ENCODE peak calls at places on chromosomes 5 and 9, in four cellular contexts. One of them, this sample, is unnamed.

GRCh38 chr9:72041775-72042194 is 18.6 kb downstream of the C9orf57 start:
- DNase-seq in OCI-LY7: no peak
- DNase-seq in naive thymus-derived CD4-positive, alpha-beta T cell: no peak
- DNase-seq in endodermal cell: no peak
- DNase-seq in this sample: no peak

GRCh38 chr5:107805166-107805565 is 134.4 kb upstream of the EFNA5 start:
- DNase-seq in OCI-LY7: no peak
- DNase-seq in naive thymus-derived CD4-positive, alpha-beta T cell: no peak
- DNase-seq in endodermal cell: no peak
- DNase-seq in this sample: peak

GRCh38 chr5:59779453-59779852 is 114.1 kb downstream of the PDE4D start:
- DNase-seq in OCI-LY7: no peak
- DNase-seq in naive thymus-derived CD4-positive, alpha-beta T cell: no peak
- DNase-seq in endodermal cell: no peak
- DNase-seq in this sample: no peak

GRCh38 chr5:6328173-6328572 is 50.2 kb downstream of the MED10 start:
- DNase-seq in OCI-LY7: peak
- DNase-seq in naive thymus-derived CD4-positive, alpha-beta T cell: no peak
- DNase-seq in endodermal cell: peak
- DNase-seq in this sample: peak

GRCh38 chr9:70421272-70422180 is 7.1 kb upstream of the KLF9 start:
- DNase-seq in OCI-LY7: no peak
- DNase-seq in naive thymus-derived CD4-positive, alpha-beta T cell: peak
- DNase-seq in endodermal cell: no peak
- DNase-seq in this sample: peak

GRCh38 chr5:130335116-130335515 is 430.9 kb downstream of the CHSY3 start:
- DNase-seq in OCI-LY7: no peak
- DNase-seq in naive thymus-derived CD4-positive, alpha-beta T cell: no peak
- DNase-seq in endodermal cell: no peak
- DNase-seq in this sample: no peak

GRCh38 chr5:178667685-178668084 is 40.8 kb upstream of the CLK4 start:
- DNase-seq in OCI-LY7: no peak
- DNase-seq in naive thymus-derived CD4-positive, alpha-beta T cell: no peak
- DNase-seq in endodermal cell: peak
- DNase-seq in this sample: no peak

GRCh38 chr5:73674669-73675004 is 48.6 kb downstream of the ARHGEF28 start:
- DNase-seq in OCI-LY7: no peak
- DNase-seq in naive thymus-derived CD4-positive, alpha-beta T cell: no peak
- DNase-seq in endodermal cell: no peak
- DNase-seq in this sample: peak

GRCh38 chr5:138603521-138603920 is 28.3 kb upstream of the HSPA9 start:
- DNase-seq in OCI-LY7: no peak
- DNase-seq in naive thymus-derived CD4-positive, alpha-beta T cell: no peak
- DNase-seq in endodermal cell: no peak
- DNase-seq in this sample: no peak

GRCh38 chr9:3576358-3576757 is 50.6 kb upstream of the RFX3 start:
- DNase-seq in OCI-LY7: no peak
- DNase-seq in naive thymus-derived CD4-positive, alpha-beta T cell: no peak
- DNase-seq in endodermal cell: no peak
- DNase-seq in this sample: no peak

GRCh38 chr9:92403153-92403552 is 1.2 kb downstream of the OGN start:
- DNase-seq in OCI-LY7: no peak
- DNase-seq in naive thymus-derived CD4-positive, alpha-beta T cell: no peak
- DNase-seq in endodermal cell: no peak
- DNase-seq in this sample: no peak

GRCh38 chr5:39256472-39256871 is 37.1 kb upstream of the FYB1 start:
- DNase-seq in OCI-LY7: no peak
- DNase-seq in naive thymus-derived CD4-positive, alpha-beta T cell: no peak
- DNase-seq in endodermal cell: no peak
- DNase-seq in this sample: no peak

GRCh38 chr5:151105561-151105960 is 24.7 kb upstream of the TNIP1 start:
- DNase-seq in OCI-LY7: no peak
- DNase-seq in naive thymus-derived CD4-positive, alpha-beta T cell: no peak
- DNase-seq in endodermal cell: no peak
- DNase-seq in this sample: no peak

GRCh38 chr9:92714016-92714415 is 44.1 kb upstream of the IPPK start:
- DNase-seq in OCI-LY7: no peak
- DNase-seq in naive thymus-derived CD4-positive, alpha-beta T cell: no peak
- DNase-seq in endodermal cell: no peak
- DNase-seq in this sample: no peak

GRCh38 chr9:99059074-99059894 is 45.6 kb upstream of the TGFBR1 start:
- DNase-seq in OCI-LY7: peak
- DNase-seq in naive thymus-derived CD4-positive, alpha-beta T cell: peak
- DNase-seq in endodermal cell: no peak
- DNase-seq in this sample: no peak

GRCh38 chr5:7622498-7622897 is 226.6 kb downstream of the ADCY2 start:
- DNase-seq in OCI-LY7: no peak
- DNase-seq in naive thymus-derived CD4-positive, alpha-beta T cell: no peak
- DNase-seq in endodermal cell: no peak
- DNase-seq in this sample: no peak

GRCh38 chr5:66213533-66213932 is 69.4 kb downstream of the SREK1 start:
- DNase-seq in OCI-LY7: no peak
- DNase-seq in naive thymus-derived CD4-positive, alpha-beta T cell: no peak
- DNase-seq in endodermal cell: no peak
- DNase-seq in this sample: no peak

GRCh38 chr9:7439355-7439978 is 360.1 kb downstream of the DMAC1 start:
- DNase-seq in OCI-LY7: no peak
- DNase-seq in naive thymus-derived CD4-positive, alpha-beta T cell: no peak
- DNase-seq in endodermal cell: no peak
- DNase-seq in this sample: no peak

GRCh38 chr5:129460951-129461815 is 1.1 kb downstream of the ADAMTS19 start:
- DNase-seq in OCI-LY7: no peak
- DNase-seq in naive thymus-derived CD4-positive, alpha-beta T cell: no peak
- DNase-seq in endodermal cell: peak
- DNase-seq in this sample: peak

GRCh38 chr5:77767301-77767700 is 8.8 kb downstream of the TBCA start:
- DNase-seq in OCI-LY7: no peak
- DNase-seq in naive thymus-derived CD4-positive, alpha-beta T cell: no peak
- DNase-seq in endodermal cell: no peak
- DNase-seq in this sample: no peak

GRCh38 chr5:38749861-38750260 is 96.0 kb upstream of the OSMR start:
- DNase-seq in OCI-LY7: no peak
- DNase-seq in naive thymus-derived CD4-positive, alpha-beta T cell: no peak
- DNase-seq in endodermal cell: no peak
- DNase-seq in this sample: no peak

GRCh38 chr9:4615251-4615650 is 46.8 kb upstream of the PLPP6 start:
- DNase-seq in OCI-LY7: no peak
- DNase-seq in naive thymus-derived CD4-positive, alpha-beta T cell: no peak
- DNase-seq in endodermal cell: no peak
- DNase-seq in this sample: no peak

GRCh38 chr5:107337281-107337680 is 333.5 kb downstream of the EFNA5 start:
- DNase-seq in OCI-LY7: no peak
- DNase-seq in naive thymus-derived CD4-positive, alpha-beta T cell: no peak
- DNase-seq in endodermal cell: no peak
- DNase-seq in this sample: no peak

GRCh38 chr5:14958196-14958595 is 86.6 kb upstream of the ANKH start:
- DNase-seq in OCI-LY7: no peak
- DNase-seq in naive thymus-derived CD4-positive, alpha-beta T cell: no peak
- DNase-seq in endodermal cell: no peak
- DNase-seq in this sample: no peak

GRCh38 chr9:134033516-134034214 is 8.4 kb downstream of the BRD3OS start:
- DNase-seq in OCI-LY7: no peak
- DNase-seq in naive thymus-derived CD4-positive, alpha-beta T cell: no peak
- DNase-seq in endodermal cell: no peak
- DNase-seq in this sample: no peak

GRCh38 chr5:13325765-13326164 is 618.7 kb downstream of the DNAH5 start:
- DNase-seq in OCI-LY7: no peak
- DNase-seq in naive thymus-derived CD4-positive, alpha-beta T cell: no peak
- DNase-seq in endodermal cell: no peak
- DNase-seq in this sample: peak

GRCh38 chr9:79623799-79624721 is 52.3 kb downstream of the TLE4 start:
- DNase-seq in OCI-LY7: peak
- DNase-seq in naive thymus-derived CD4-positive, alpha-beta T cell: no peak
- DNase-seq in endodermal cell: no peak
- DNase-seq in this sample: peak

GRCh38 chr5:127599321-127599720 is 49.6 kb upstream of the CTXN3 start:
- DNase-seq in OCI-LY7: no peak
- DNase-seq in naive thymus-derived CD4-positive, alpha-beta T cell: no peak
- DNase-seq in endodermal cell: peak
- DNase-seq in this sample: no peak

GRCh38 chr5:88829773-88830172 is 53.2 kb downstream of the MEF2C start:
- DNase-seq in OCI-LY7: peak
- DNase-seq in naive thymus-derived CD4-positive, alpha-beta T cell: no peak
- DNase-seq in endodermal cell: no peak
- DNase-seq in this sample: no peak

GRCh38 chr5:181204561-181205401 is at the start of gene TRIM7:
- DNase-seq in OCI-LY7: no peak
- DNase-seq in naive thymus-derived CD4-positive, alpha-beta T cell: no peak
- DNase-seq in endodermal cell: peak
- DNase-seq in this sample: no peak

GRCh38 chr5:181205402-181205734 is 372 bp upstream of the TRIM7 start:
- DNase-seq in OCI-LY7: no peak
- DNase-seq in naive thymus-derived CD4-positive, alpha-beta T cell: no peak
- DNase-seq in endodermal cell: peak
- DNase-seq in this sample: no peak

GRCh38 chr5:181203842-181204560 is 995 bp downstream of the TRIM7 start:
- DNase-seq in OCI-LY7: no peak
- DNase-seq in naive thymus-derived CD4-positive, alpha-beta T cell: no peak
- DNase-seq in endodermal cell: peak
- DNase-seq in this sample: no peak

GRCh38 chr5:181207214-181207959 is 2.4 kb upstream of the TRIM7 start:
- DNase-seq in OCI-LY7: peak
- DNase-seq in naive thymus-derived CD4-positive, alpha-beta T cell: peak
- DNase-seq in endodermal cell: peak
- DNase-seq in this sample: peak

GRCh38 chr5:181205735-181206401 is 872 bp upstream of the TRIM7 start:
- DNase-seq in OCI-LY7: no peak
- DNase-seq in naive thymus-derived CD4-positive, alpha-beta T cell: no peak
- DNase-seq in endodermal cell: no peak
- DNase-seq in this sample: no peak
- H3K27ac ChIP-seq in OCI-LY7: no peak
- H3K27ac ChIP-seq in naive thymus-derived CD4-positive, alpha-beta T cell: peak
- H3K27ac ChIP-seq in endodermal cell: no peak
- H3K27ac ChIP-seq in this sample: no peak

GRCh38 chr9:126147186-126147585 is 179.4 kb upstream of the MVB12B start:
- DNase-seq in OCI-LY7: no peak
- DNase-seq in naive thymus-derived CD4-positive, alpha-beta T cell: no peak
- DNase-seq in endodermal cell: peak
- DNase-seq in this sample: no peak
- H3K27ac ChIP-seq in OCI-LY7: no peak
- H3K27ac ChIP-seq in naive thymus-derived CD4-positive, alpha-beta T cell: no peak
- H3K27ac ChIP-seq in endodermal cell: no peak
- H3K27ac ChIP-seq in this sample: no peak

DNA sequence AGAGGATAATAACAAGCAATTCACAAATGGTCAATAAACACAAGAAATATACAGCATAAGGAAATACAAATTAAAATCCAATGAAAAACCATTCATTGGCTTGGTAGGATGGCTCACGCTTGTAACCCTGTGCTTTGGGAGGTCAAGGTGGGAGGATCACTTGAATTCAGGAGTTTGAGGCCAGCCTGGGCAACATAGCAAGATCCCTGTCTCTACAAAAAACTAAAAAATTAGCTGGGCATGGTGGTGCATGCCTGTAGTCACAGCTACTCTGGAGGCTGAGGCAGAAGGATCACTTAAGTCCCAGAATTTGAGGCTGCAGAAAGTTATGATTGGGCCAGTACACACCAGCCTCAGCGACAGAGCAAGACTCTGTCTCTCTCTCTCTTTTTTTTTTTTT is 20.9 kb upstream of the UBAP1 start:
- DNase-seq in OCI-LY7: no peak
- DNase-seq in naive thymus-derived CD4-positive, alpha-beta T cell: no peak
- DNase-seq in endodermal cell: no peak
- DNase-seq in this sample: no peak
- H3K27ac ChIP-seq in OCI-LY7: no peak
- H3K27ac ChIP-seq in naive thymus-derived CD4-positive, alpha-beta T cell: no peak
- H3K27ac ChIP-seq in endodermal cell: no peak
- H3K27ac ChIP-seq in this sample: no peak

DNA sequence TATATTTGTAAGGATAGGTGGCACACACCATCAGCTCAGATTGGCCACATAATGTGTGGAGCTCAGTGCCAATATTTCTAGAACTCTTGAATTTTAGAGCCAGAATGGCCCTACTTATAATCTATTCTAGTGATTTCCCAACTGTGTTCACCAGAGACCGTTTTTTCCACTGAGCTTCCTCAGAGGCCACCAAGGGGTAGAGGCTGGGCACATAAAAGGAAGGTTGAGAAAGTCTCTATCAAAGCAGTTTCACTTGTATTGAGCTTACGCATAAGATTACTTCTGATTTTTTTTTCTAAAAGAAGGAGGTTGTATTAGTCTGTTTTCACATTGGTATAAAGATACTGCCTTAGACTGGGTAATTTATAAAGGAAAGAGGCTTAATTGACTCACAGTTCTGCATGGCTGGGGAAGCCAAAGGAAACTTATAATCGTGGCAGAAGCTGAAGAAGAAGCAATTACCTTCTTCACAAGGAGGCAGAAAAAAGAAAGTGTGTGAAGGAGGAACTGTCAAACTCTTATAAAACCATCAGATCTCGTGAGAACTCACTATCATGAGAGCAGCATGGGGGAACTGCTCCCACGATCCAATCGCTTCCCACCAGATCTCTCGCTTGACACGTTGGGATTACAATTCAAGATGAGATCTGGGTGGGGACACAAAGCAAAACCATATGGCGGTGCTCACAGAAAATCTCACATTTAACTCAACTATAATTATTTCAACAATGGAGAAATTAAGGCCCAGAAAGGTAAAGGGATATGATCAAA is 27.3 kb downstream of the DPYSL3 start:
- DNase-seq in OCI-LY7: no peak
- DNase-seq in naive thymus-derived CD4-positive, alpha-beta T cell: no peak
- DNase-seq in endodermal cell: no peak
- DNase-seq in this sample: peak
- H3K27ac ChIP-seq in OCI-LY7: no peak
- H3K27ac ChIP-seq in naive thymus-derived CD4-positive, alpha-beta T cell: no peak
- H3K27ac ChIP-seq in endodermal cell: no peak
- H3K27ac ChIP-seq in this sample: no peak

GRCh38 chr9:16335788-16336580 is 534.5 kb downstream of the BNC2 start:
- DNase-seq in OCI-LY7: no peak
- DNase-seq in naive thymus-derived CD4-positive, alpha-beta T cell: no peak
- DNase-seq in endodermal cell: no peak
- DNase-seq in this sample: no peak
- H3K27ac ChIP-seq in OCI-LY7: no peak
- H3K27ac ChIP-seq in naive thymus-derived CD4-positive, alpha-beta T cell: no peak
- H3K27ac ChIP-seq in endodermal cell: no peak
- H3K27ac ChIP-seq in this sample: no peak

GRCh38 chr9:137226338-137227056 is 805 bp upstream of the RNF224 start:
- DNase-seq in OCI-LY7: no peak
- DNase-seq in naive thymus-derived CD4-positive, alpha-beta T cell: no peak
- DNase-seq in endodermal cell: no peak
- DNase-seq in this sample: no peak
- H3K27ac ChIP-seq in OCI-LY7: no peak
- H3K27ac ChIP-seq in naive thymus-derived CD4-positive, alpha-beta T cell: no peak
- H3K27ac ChIP-seq in endodermal cell: no peak
- H3K27ac ChIP-seq in this sample: no peak

GRCh38 chr5:103473725-103474124 is 88.9 kb downstream of the NUDT12 start:
- DNase-seq in OCI-LY7: no peak
- DNase-seq in naive thymus-derived CD4-positive, alpha-beta T cell: no peak
- DNase-seq in endodermal cell: no peak
- DNase-seq in this sample: no peak
- H3K27ac ChIP-seq in OCI-LY7: no peak
- H3K27ac ChIP-seq in naive thymus-derived CD4-positive, alpha-beta T cell: no peak
- H3K27ac ChIP-seq in endodermal cell: no peak
- H3K27ac ChIP-seq in this sample: no peak

This sample was measured in mesendoderm.